ENCODE peak calls at places on chromosomes 7 and 10, in nine cellular contexts. Q is body of pancreas, M is A673, B is neural progenitor cell, K is thoracic aorta, W is right lobe of liver, Y is fibroblast of lung, R is mammary epithelial cell, A is tibial nerve. Z is an unnamed sample.
A peak's percentile ranks its signal among the peaks of the same experiment; 100 is the strongest.

GRCh38 chr7:83610649-83611304 is 38.2 kb downstream of the SEMA3E start:
- DNase-seq in Q (no peak), Y (no peak), W (no peak), R (no peak), M (no peak), K (no peak), A (no peak), B (no peak), Z (no peak)

GRCh38 chr10:30606313-30606712 is 23.2 kb downstream of the LYZL2 start:
- DNase-seq in K (no peak), B (no peak), Q (no peak), M (no peak), W (peak; percentile 67), A (no peak), R (no peak), Y (no peak), Z (no peak)

GRCh38 chr10:72764151-72764550 is 72.2 kb downstream of the MCU start:
- DNase-seq in R (peak; percentile 55), M (no peak), Q (no peak), A (no peak), B (no peak), Y (peak; percentile 34), W (no peak), K (no peak), Z (peak; percentile 54)

GRCh38 chr10:90051053-90051452 is 349.7 kb downstream of the KIF20B start:
- DNase-seq in W (no peak), Q (no peak), B (no peak), A (no peak), Y (no peak), K (no peak), M (no peak), R (no peak), Z (no peak)

GRCh38 chr10:73139251-73139650 is 28.6 kb downstream of the ECD start:
- DNase-seq in M (no peak), R (no peak), K (no peak), Q (no peak), Y (no peak), A (no peak), W (no peak), B (no peak), Z (no peak)

GRCh38 chr7:130486114-130486962 is 5.5 kb upstream of the MEST start:
- DNase-seq in A (no peak), B (peak; percentile 88), W (peak; percentile 86), M (no peak), K (no peak), R (no peak), Q (peak; percentile 97), Y (peak; percentile 17), Z (peak; percentile 64)

GRCh38 chr10:24254180-24254579 is 45.2 kb downstream of the KIAA1217 start:
- DNase-seq in M (no peak), K (no peak), A (no peak), Q (no peak), B (no peak), Y (peak; percentile 4), W (no peak), R (peak; percentile 57), Z (no peak)

GRCh38 chr7:504221-505081 is 15.2 kb downstream of the PDGFA start:
- DNase-seq in M (no peak), R (no peak), A (no peak), B (no peak), Y (no peak), W (peak; percentile 55), Q (peak; percentile 76), K (no peak), Z (no peak)

GRCh38 chr7:139047970-139048369 is 12.1 kb upstream of the ZC3HAV1L start:
- DNase-seq in Q (no peak), R (no peak), A (no peak), Y (no peak), B (no peak), M (no peak), W (no peak), K (no peak), Z (no peak)

GRCh38 chr7:47355684-47356083 is 226.2 kb downstream of the TNS3 start:
- DNase-seq in W (no peak), A (no peak), B (no peak), Q (no peak), M (no peak), R (no peak), Y (no peak), K (no peak), Z (no peak)

GRCh38 chr10:97481071-97481470 is 17.2 kb downstream of the MMS19 start:
- DNase-seq in K (no peak), M (no peak), Q (no peak), B (no peak), W (no peak), A (no peak), Y (no peak), R (peak; percentile 58), Z (peak; percentile 67)

GRCh38 chr7:131365876-131366275 is 38.2 kb downstream of the MKLN1 start:
- DNase-seq in A (no peak), R (no peak), W (no peak), B (no peak), M (peak; percentile 39), K (no peak), Y (peak; percentile 59), Q (no peak), Z (no peak)

GRCh38 chr7:129669901-129670300 is 58.4 kb downstream of the NRF1 start:
- DNase-seq in W (no peak), A (no peak), K (no peak), R (no peak), Q (no peak), Y (no peak), M (no peak), B (no peak), Z (no peak)

GRCh38 chr10:59362184-59362966 is at the start of gene FAM13C:
- DNase-seq in R (peak; percentile 54), A (no peak), M (peak; percentile 88), W (peak; percentile 73), K (no peak), Y (peak; percentile 65), Q (peak; percentile 70), B (peak; percentile 86), Z (peak; percentile 35)

DNA sequence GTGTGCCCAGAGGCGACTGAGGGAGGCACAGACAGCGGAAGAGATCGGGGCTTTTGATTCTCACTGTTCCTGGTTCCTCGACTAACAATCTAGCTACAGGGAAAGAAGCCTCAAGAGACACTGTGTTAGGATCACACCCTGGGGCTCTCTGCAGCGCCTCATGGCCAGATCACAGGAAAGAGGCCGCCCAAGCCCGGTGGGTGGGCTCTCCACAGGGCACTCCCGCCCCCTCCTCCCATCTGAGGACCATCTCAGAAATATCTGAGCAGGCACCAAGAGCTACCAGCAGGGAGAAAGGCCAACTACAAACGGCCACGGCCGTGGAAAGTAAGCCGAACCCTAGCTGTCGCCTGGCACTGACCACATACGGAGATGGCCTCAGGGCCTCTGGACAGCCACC is 224.2 kb downstream of the MLLT10 start:
- DNase-seq in K (no peak), W (no peak), Y (no peak), Q (no peak), M (no peak), B (no peak), A (no peak), R (no peak), Z (no peak)
- TF ChIP-seq CTCF in K (no peak), W (no peak), Y (no peak), Q (no peak), M (no peak), B (no peak), A (no peak), R (no peak), Z (no peak)

DNA sequence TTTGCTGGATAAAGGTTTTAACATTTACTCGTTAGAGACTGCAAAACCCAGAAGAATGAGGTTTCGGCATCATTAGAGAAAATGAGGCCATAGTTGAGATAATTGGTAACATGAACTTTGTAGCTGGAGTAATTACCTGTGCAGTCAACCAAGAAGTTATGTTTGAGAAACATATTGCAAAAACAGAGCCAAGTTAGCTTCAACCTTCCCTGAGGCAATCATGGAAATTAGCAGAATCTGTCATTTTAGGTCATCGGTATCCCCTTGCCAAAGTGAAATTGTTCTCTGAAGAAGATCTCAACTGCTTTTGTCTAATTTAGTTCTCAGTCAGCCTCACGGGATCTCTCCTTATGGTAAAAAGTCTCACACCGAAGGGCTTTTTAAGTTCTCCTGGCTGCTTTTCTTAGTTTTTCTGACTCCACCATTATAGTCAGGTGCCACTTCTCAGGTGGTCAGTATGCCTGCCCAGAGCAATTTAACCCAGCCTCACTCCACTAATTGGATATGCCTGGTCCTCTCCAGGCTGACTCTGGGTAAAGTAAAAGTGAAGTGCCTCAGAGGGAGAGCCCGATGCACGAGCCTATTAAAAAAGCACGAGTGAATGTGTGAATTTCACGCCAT is 52.5 kb downstream of the NRCAM start:
- DNase-seq in M (no peak), K (no peak), W (no peak), Q (no peak), A (no peak), R (no peak), Y (no peak), B (no peak), Z (no peak)
- H3K27ac ChIP-seq in M (no peak overlapping the region), K (no peak overlapping the region), W (no peak overlapping the region), Q (no peak overlapping the region), A (no peak overlapping the region), R (no peak overlapping the region), Y (no peak overlapping the region), B (no peak overlapping the region), Z (no peak overlapping the region)

GRCh38 chr10:121927361-121927840 is 430 bp downstream of the ATE1 start:
- DNase-seq in Y (peak; percentile 32), R (peak; percentile 68), B (peak; percentile 77), A (no peak), K (no peak), W (peak; percentile 74), Q (peak; percentile 59), M (no peak), Z (peak; percentile 84)

GRCh38 chr10:121926157-121926556 is 1.7 kb downstream of the ATE1 start:
- DNase-seq in K (no peak), A (no peak), Q (no peak), B (no peak), Y (no peak), W (no peak), M (no peak), R (no peak), Z (no peak)

GRCh38 chr10:121928528-121928884 is 675 bp upstream of the ATE1 start:
- DNase-seq in Q (peak; percentile 61), B (no peak), K (no peak), Y (peak; percentile 39), W (no peak), M (no peak), R (peak; percentile 12), A (no peak), Z (peak; percentile 13)

GRCh38 chr10:121926669-121927360 is 1.0 kb downstream of the ATE1 start:
- DNase-seq in W (no peak), K (no peak), A (no peak), M (peak; percentile 35), R (no peak), B (no peak), Q (no peak), Y (peak; percentile 31), Z (peak; percentile 14)

GRCh38 chr10:121927841-121928527 is at the start of gene ATE1:
- DNase-seq in R (peak; percentile 93), Q (peak; percentile 92), A (peak; percentile 80), W (peak; percentile 91), K (peak; percentile 73), Y (peak; percentile 92), B (peak; percentile 97), M (peak; percentile 94), Z (peak; percentile 89)
- TF ChIP-seq CTCF in R (peak; percentile 16), Q (no peak), A (peak; percentile 25), W (no peak), K (no peak), Y (peak; percentile 18), B (no peak), M (no peak), Z (no peak)

GRCh38 chr7:159030490-159031134 is 114.1 kb downstream of the VIPR2 start:
- DNase-seq in A (no peak), W (peak; percentile 52), R (no peak), K (no peak), M (peak; percentile 31), B (peak; percentile 83), Y (peak; percentile 16), Q (peak; percentile 64), Z (peak; percentile 4)
- H3K27ac ChIP-seq in A (no peak overlapping the region), W (no peak overlapping the region), R (no peak overlapping the region), K (peak overlapping the region; percentile 96), M (no peak overlapping the region), B (no peak overlapping the region), Y (no peak overlapping the region), Q (peak overlapping the region; percentile 59), Z (no peak overlapping the region)

Z was measured in RWPE1.